ENCODE peak calls at places on chromosomes 1 and 21, in eight cellular contexts. C is kidney; W is tibial nerve; S is suprapubic skin; X is left lung; M is CD8-positive, alpha-beta T cell; N is DND-41; E is prostate gland. G is an unnamed sample. For H3K4me1, the result is how much of the 10 kb centered on the place peaks cover.

GRCh38 chr1:12204140-12204539 is 25.7 kb upstream of the VPS13D start:
- DNase-seq in X (no peak), S (no peak), N (no peak), M (peak), C (no peak), W (no peak), E (no peak), G (no peak)

GRCh38 chr1:9867408-9868243 is 42.4 kb downstream of the CTNNBIP1 start:
- DNase-seq in X (peak), N (peak), C (peak), M (peak), E (peak), W (peak), S (peak), G (peak)

GRCh38 chr1:158103860-158104522 is 76.7 kb upstream of the CD1D start:
- DNase-seq in E (no peak), M (no peak), X (no peak), S (no peak), N (no peak), W (no peak), C (no peak), G (no peak)

GRCh38 chr1:155179107-155180031 is 5.7 kb downstream of the TRIM46 start:
- DNase-seq in W (no peak), E (no peak), X (no peak), S (peak), M (no peak), C (peak), N (no peak), G (peak)

GRCh38 chr1:218361298-218362065 is 16.3 kb downstream of the TGFB2 start:
- DNase-seq in M (no peak), N (no peak), E (no peak), S (no peak), W (no peak), C (no peak), X (no peak), G (no peak)

GRCh38 chr1:101253976-101254660 is 17.3 kb downstream of the S1PR1 start:
- DNase-seq in S (no peak), X (no peak), W (no peak), E (no peak), N (no peak), C (no peak), M (no peak), G (no peak)

GRCh38 chr1:170146861-170147260 is 1.1 kb downstream of the NTMT2 start:
- DNase-seq in E (no peak), S (no peak), W (no peak), X (no peak), N (peak), C (no peak), M (no peak), G (no peak)

GRCh38 chr1:110898734-110899457 is 25.9 kb downstream of the CD53 start:
- DNase-seq in N (no peak), M (no peak), S (no peak), X (no peak), C (no peak), W (no peak), E (no peak), G (no peak)

GRCh38 chr1:53324728-53325297 is 3.1 kb downstream of the LRP8 start:
- DNase-seq in N (no peak), W (no peak), M (no peak), S (no peak), X (no peak), E (no peak), C (no peak), G (no peak)

GRCh38 chr1:152533327-152533938 is 19.2 kb downstream of the CRCT1 start:
- DNase-seq in E (no peak), C (no peak), M (no peak), X (no peak), N (peak), S (no peak), W (peak), G (no peak)

GRCh38 chr1:23732363-23733224 is 10.7 kb upstream of the ELOA start:
- DNase-seq in S (no peak), C (no peak), X (no peak), N (no peak), M (no peak), E (no peak), W (no peak), G (no peak)

GRCh38 chr1:167782946-167783345 is 61.2 kb downstream of the MPZL1 start:
- DNase-seq in S (no peak), E (no peak), W (no peak), X (no peak), N (no peak), C (no peak), M (no peak), G (no peak)

GRCh38 chr1:43331688-43332087 is 5.9 kb upstream of the MPL start:
- DNase-seq in N (no peak), X (no peak), M (no peak), S (no peak), E (no peak), W (no peak), C (no peak), G (no peak)

GRCh38 chr1:203778789-203779188 is 13.8 kb downstream of the LAX1 start:
- DNase-seq in S (no peak), X (no peak), W (no peak), C (no peak), M (no peak), N (no peak), E (no peak), G (no peak)

GRCh38 chr21:27581168-27581567 is 614.3 kb upstream of the ADAMTS5 start:
- DNase-seq in M (no peak), X (no peak), N (no peak), S (no peak), E (no peak), C (no peak), W (no peak), G (no peak)

GRCh38 chr1:85027242-85027983 is 20.9 kb downstream of the MCOLN3 start:
- DNase-seq in W (no peak), M (no peak), E (no peak), S (no peak), C (no peak), X (no peak), N (no peak), G (no peak)

GRCh38 chr1:118396824-118397530 is 211.9 kb upstream of the SPAG17 start:
- DNase-seq in E (no peak), X (no peak), W (no peak), M (no peak), N (no peak), C (no peak), S (no peak), G (peak)

GRCh38 chr1:182113879-182114626 is 52.5 kb upstream of the ZNF648 start:
- DNase-seq in M (no peak), E (no peak), X (no peak), N (no peak), C (no peak), S (no peak), W (peak), G (no peak)

GRCh38 chr1:63198921-63199530 is 123.3 kb upstream of the FOXD3 start:
- DNase-seq in M (no peak), W (no peak), C (no peak), X (no peak), E (no peak), N (no peak), S (no peak), G (no peak)

GRCh38 chr1:114336360-114336759 is 174.6 kb downstream of the TRIM33 start:
- DNase-seq in E (no peak), M (no peak), C (no peak), N (no peak), S (no peak), X (no peak), W (no peak), G (no peak)

GRCh38 chr1:198681831-198682756 is 43.3 kb downstream of the PTPRC start:
- DNase-seq in N (peak), E (peak), X (peak), M (peak), C (no peak), S (peak), W (peak), G (no peak)

GRCh38 chr1:107934573-107934972 is 30.4 kb downstream of the VAV3 start:
- DNase-seq in X (no peak), M (no peak), N (no peak), S (no peak), C (no peak), W (no peak), E (no peak), G (no peak)

GRCh38 chr1:151827853-151828252 is 3.7 kb downstream of the RORC start:
- DNase-seq in E (no peak), N (peak), W (no peak), X (no peak), C (no peak), M (no peak), S (no peak), G (no peak)

GRCh38 chr21:17613242-17613676 is 558 bp upstream of the BTG3 start:
- DNase-seq in W (peak), S (peak), C (peak), M (no peak), X (peak), N (no peak), E (peak), G (peak)

GRCh38 chr1:202275061-202275770 is 66.5 kb downstream of the UBE2T start:
- DNase-seq in E (no peak), X (no peak), W (no peak), M (no peak), S (no peak), N (no peak), C (no peak), G (no peak)

GRCh38 chr1:115649964-115650363 is 8.2 kb downstream of the VANGL1 start:
- DNase-seq in M (no peak), W (no peak), C (no peak), E (no peak), X (no peak), S (no peak), N (no peak), G (no peak)

GRCh38 chr1:44526295-44527073 is 121.4 kb downstream of the RNF220 start:
- DNase-seq in N (no peak), X (no peak), C (no peak), S (no peak), E (no peak), M (no peak), W (no peak), G (no peak)

GRCh38 chr1:246425139-246425794 is 81.8 kb downstream of the SMYD3 start:
- DNase-seq in W (no peak), E (no peak), N (no peak), X (no peak), M (no peak), S (no peak), C (no peak), G (no peak)

GRCh38 chr1:53982034-53982761 is 35.8 kb downstream of the LDLRAD1 start:
- DNase-seq in N (no peak), E (peak), W (peak), M (no peak), S (peak), C (peak), X (no peak), G (peak)

DNA sequence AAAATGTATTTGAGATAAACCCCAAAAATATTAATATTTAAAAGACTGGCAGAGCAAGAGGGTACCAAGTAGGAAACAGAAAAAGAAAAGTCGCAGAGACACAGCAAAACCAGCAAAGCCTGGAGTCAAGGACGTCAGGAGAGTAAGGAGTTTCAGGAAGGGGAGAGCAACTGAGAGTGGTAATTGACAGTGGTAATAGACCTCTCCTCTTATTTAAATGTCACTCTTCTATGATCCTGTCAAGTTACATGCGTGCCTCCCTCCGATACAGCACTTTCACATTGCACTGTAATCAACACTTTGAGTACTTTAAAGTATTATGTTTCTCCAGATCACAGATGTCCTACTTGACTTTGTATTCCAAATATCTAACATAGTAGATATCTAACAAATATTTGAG is 82.6 kb upstream of the EXO1 start:
- DNase-seq in C (no peak), S (no peak), M (no peak), X (no peak), N (no peak), W (no peak), E (no peak), G (no peak)
- H3K27ac ChIP-seq in C (no peak), S (no peak), M (no peak), X (no peak), N (no peak), W (no peak), E (no peak), G (no peak)

DNA sequence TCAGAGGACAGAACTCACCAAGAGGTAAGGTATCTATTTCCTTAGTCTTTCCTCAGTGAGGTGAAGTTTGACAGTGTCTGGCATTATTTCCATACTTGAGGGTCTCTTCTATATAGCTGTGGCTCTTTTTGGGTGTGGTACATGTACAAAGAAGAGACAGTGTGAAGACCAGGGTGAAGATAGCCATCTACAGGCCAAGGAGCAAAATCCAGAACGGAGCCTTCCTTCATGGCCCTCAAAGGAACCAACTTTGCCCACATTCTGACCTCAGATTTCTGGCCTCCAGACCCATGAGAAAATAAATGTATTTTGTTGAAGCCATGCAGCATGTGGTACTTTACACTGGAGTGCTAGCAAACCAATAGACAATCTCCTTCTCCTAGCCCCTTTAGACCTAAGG is 858.5 kb upstream of the B3GALT2 start:
- DNase-seq in S (no peak), N (no peak), X (no peak), C (no peak), M (no peak), E (no peak), W (no peak), G (no peak)
- TF ChIP-seq CTCF in S (no peak), N (no peak), X (no peak), C (no peak), M (no peak), E (no peak), W (no peak), G (no peak)

DNA sequence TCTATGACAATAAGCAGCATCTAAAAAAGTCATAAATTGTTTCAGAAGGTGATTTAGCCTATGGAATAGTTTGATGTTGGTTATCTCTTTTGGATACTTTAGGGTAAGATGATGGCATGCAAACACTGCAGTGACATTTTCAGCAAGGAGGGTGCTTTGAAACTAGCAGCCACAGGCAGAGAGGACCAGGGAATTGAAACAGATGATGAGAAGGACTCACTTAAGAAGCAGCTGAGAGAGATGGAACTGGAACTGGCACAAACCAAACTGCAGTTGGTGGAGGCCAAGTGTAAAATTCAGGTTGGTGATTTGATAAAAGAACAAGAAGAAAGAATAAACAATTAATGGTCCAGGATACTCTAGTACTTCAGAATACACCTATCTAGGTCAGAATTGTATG is 11.2 kb upstream of the CACYBP start:
- DNase-seq in X (no peak), W (no peak), M (no peak), S (no peak), E (no peak), N (no peak), C (no peak), G (no peak)
- H3K4me1 ChIP-seq in X (under half), W (under half), M (under half), S (under half), E (under half), N (under half), C (under half), G (under half)

GRCh38 chr1:30747028-30748008 is 10.3 kb downstream of the LAPTM5 start:
- DNase-seq in W (no peak), C (peak), N (no peak), S (no peak), X (no peak), E (no peak), M (no peak), G (no peak)

GRCh38 chr1:30745834-30746208 is 11.8 kb downstream of the LAPTM5 start:
- DNase-seq in W (no peak), E (no peak), M (no peak), C (peak), N (no peak), X (no peak), S (no peak), G (no peak)

GRCh38 chr1:30745156-30745833 is 12.3 kb downstream of the LAPTM5 start:
- DNase-seq in S (no peak), C (peak), X (no peak), N (no peak), W (no peak), E (no peak), M (no peak), G (no peak)

GRCh38 chr1:30748098-30748698 is 9.4 kb downstream of the LAPTM5 start:
- DNase-seq in W (no peak), X (no peak), E (peak), S (no peak), M (no peak), C (no peak), N (peak), G (no peak)

GRCh38 chr1:30746212-30747027 is 11.2 kb downstream of the LAPTM5 start:
- DNase-seq in E (no peak), M (no peak), N (no peak), S (no peak), W (no peak), X (no peak), C (peak), G (peak)
- H3K27ac ChIP-seq in E (no peak), M (peak), N (peak), S (peak), W (peak), X (peak), C (no peak), G (no peak)

GRCh38 chr1:145964328-145965118 is at the start of the genes ANKRD34A and POLR3GL:
- DNase-seq in N (peak), X (peak), S (peak), E (peak), M (peak), C (peak), W (peak), G (peak)
- TF ChIP-seq CTCF in N (no peak), X (no peak), S (no peak), E (no peak), M (no peak), C (peak), W (no peak), G (no peak)

GRCh38 chr1:205286335-205286950 is 35.1 kb downstream of the NUAK2 start:
- DNase-seq in N (peak), M (peak), E (no peak), C (no peak), X (peak), W (no peak), S (no peak), G (no peak)
- H3K4me1 ChIP-seq in N (half or more), M (half or more), E (under half), C (under half), X (under half), W (under half), S (half or more), G (under half)

GRCh38 chr1:212465311-212465710 is 32.6 kb downstream of the NENF start:
- DNase-seq in E (no peak), X (no peak), W (no peak), S (no peak), N (no peak), C (peak), M (no peak), G (no peak)
- H3K27ac ChIP-seq in E (no peak), X (no peak), W (no peak), S (no peak), N (no peak), C (no peak), M (no peak), G (no peak)

DNA sequence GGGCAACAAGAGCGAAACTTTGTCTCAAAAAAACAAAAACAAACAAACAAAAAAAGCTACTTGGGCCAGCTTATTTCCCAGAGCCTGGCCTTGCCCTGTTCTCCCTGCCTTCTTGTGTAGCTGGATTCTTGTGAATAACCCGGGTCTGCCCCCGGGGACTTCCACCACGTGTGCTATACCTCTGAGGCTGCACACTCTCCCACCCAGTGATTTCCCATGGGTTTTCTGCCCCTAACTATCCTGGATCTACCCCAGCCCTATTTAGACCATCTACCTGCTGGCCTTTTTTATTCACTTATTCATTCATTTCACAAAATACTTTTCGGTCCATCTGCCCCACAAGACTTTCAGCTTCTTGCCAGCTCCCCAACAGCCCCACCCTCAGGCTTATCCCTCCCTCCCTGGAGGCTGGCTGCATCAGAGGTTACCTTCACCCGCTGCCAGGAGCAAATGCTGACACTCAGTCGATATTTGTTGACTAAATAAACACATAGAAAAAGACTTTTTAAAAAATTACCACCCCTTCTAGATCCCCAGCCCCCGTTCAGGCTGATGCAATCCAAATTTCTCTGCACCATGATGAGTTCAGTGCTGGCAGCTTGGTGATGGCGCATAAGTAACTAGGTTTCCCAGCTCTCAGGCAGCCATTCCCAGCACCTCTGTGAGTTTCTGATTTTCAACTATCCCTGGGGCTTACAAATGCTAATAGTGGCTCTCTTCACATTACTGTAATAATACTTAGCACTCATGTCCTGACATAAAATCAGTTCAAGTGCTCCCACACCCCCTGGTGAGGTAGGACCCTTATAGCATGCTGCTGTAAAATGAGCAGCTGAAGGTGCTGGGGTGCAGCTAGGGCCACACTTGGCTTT is 30.7 kb upstream of the TARBP1 start:
- DNase-seq in S (no peak), W (no peak), M (no peak), X (no peak), E (no peak), N (peak), C (no peak), G (no peak)
- TF ChIP-seq CTCF in S (no peak), W (no peak), M (no peak), X (no peak), E (no peak), N (peak), C (no peak), G (no peak)

GRCh38 chr1:61426884-61427283 is 298.1 kb downstream of the TM2D1 start:
- DNase-seq in W (no peak), N (no peak), S (no peak), X (no peak), E (no peak), M (no peak), C (no peak), G (no peak)
- H3K4me1 ChIP-seq in W (under half), N (under half), S (under half), X (under half), E (under half), M (under half), C (under half), G (under half)

G was measured in pancreas.